ENCODE peak calls at places on chromosomes 11 and 22, in ten cellular contexts. B, X, A, U, N, Z, I, S, Y and L are unnamed samples.

GRCh38 chr11:96753997-96754396 is 364.2 kb downstream of the JRKL start:
- DNase-seq in X (no peak), U (no peak), B (no peak), Z (no peak), Y (no peak), N (no peak), S (no peak), A (no peak), I (no peak), L (no peak)

GRCh38 chr11:7543302-7543701 is 29.5 kb downstream of the PPFIBP2 start:
- DNase-seq in N (no peak), B (no peak), S (no peak), X (no peak), A (no peak), U (no peak), Y (no peak), Z (no peak), I (no peak), L (no peak)

GRCh38 chr22:36724836-36725235 is 21.3 kb upstream of the CACNG2 start:
- DNase-seq in N (no peak), B (no peak), A (no peak), S (no peak), I (no peak), Y (no peak), U (no peak), Z (no peak), X (no peak), L (no peak)

GRCh38 chr22:43634316-43634715 is 177.8 kb downstream of the EFCAB6 start:
- DNase-seq in Y (no peak), B (no peak), X (no peak), I (no peak), Z (no peak), U (no peak), S (no peak), N (no peak), A (no peak), L (no peak)

GRCh38 chr22:27987557-27987956 is 68.5 kb upstream of the PITPNB start:
- DNase-seq in A (no peak), S (peak), Y (no peak), U (peak), X (peak), N (peak), B (no peak), Z (no peak), I (no peak), L (no peak)

GRCh38 chr22:27580311-27580897 is 221.2 kb downstream of the MN1 start:
- DNase-seq in S (no peak), I (no peak), N (peak), A (no peak), Y (no peak), Z (no peak), B (no peak), U (no peak), X (peak), L (no peak)

GRCh38 chr11:119345685-119346084 is 820 bp downstream of the MFRP start:
- DNase-seq in S (no peak), Y (no peak), A (no peak), B (no peak), N (no peak), I (no peak), X (no peak), U (no peak), Z (no peak), L (peak)

GRCh38 chr11:73566422-73566821 is 31.5 kb downstream of the FAM168A start:
- DNase-seq in Z (no peak), I (no peak), N (no peak), Y (no peak), B (no peak), S (peak), A (no peak), X (no peak), U (no peak), L (no peak)

GRCh38 chr11:64165482-64165841 is 451 bp downstream of the MACROD1 start:
- DNase-seq in A (no peak), Y (peak), B (no peak), U (no peak), I (peak), Z (peak), S (no peak), N (no peak), X (no peak), L (no peak)

GRCh38 chr11:25776238-25776637 is 555.7 kb upstream of the ANO3 start:
- DNase-seq in Y (no peak), X (no peak), A (no peak), U (no peak), N (no peak), S (no peak), I (no peak), B (no peak), Z (no peak), L (no peak)

GRCh38 chr11:47052576-47052975 is 116.0 kb downstream of the CSTPP1 start:
- DNase-seq in A (no peak), S (no peak), B (no peak), X (no peak), N (no peak), U (no peak), Y (no peak), I (no peak), Z (no peak), L (no peak)

GRCh38 chr11:133898770-133899115 is 53.4 kb upstream of the SPATA19 start:
- DNase-seq in B (no peak), Y (no peak), N (no peak), X (no peak), U (peak), A (no peak), Z (no peak), S (no peak), I (no peak), L (no peak)